ENCODE peak calls at places on chromosomes 2 and 18, in four cellular contexts. One of them, this sample, is unnamed.
A peak's percentile ranks its signal among the peaks of the same experiment; 100 is the strongest.

GRCh38 chr2:36820942-36821605 is 124.6 kb downstream of the VIT start:
- DNase-seq in upper lobe of right lung: no peak
- DNase-seq in A172: no peak
- DNase-seq in Peyer's patch: no peak
- DNase-seq in this sample: no peak

GRCh38 chr2:27781496-27781895 is 10.0 kb downstream of the MRPL33 start:
- DNase-seq in A172: no peak
- DNase-seq in Peyer's patch: no peak
- DNase-seq in upper lobe of right lung: no peak
- DNase-seq in this sample: no peak

GRCh38 chr2:170929686-170930050 is 615 bp downstream of the GORASP2 start:
- DNase-seq in upper lobe of right lung: peak; percentile 83
- DNase-seq in A172: peak; percentile 32
- DNase-seq in Peyer's patch: peak; percentile 82
- DNase-seq in this sample: peak; percentile 79

GRCh38 chr18:6161549-6161948 is 253.2 kb downstream of the L3MBTL4 start:
- DNase-seq in Peyer's patch: no peak
- DNase-seq in upper lobe of right lung: no peak
- DNase-seq in A172: no peak
- DNase-seq in this sample: no peak

GRCh38 chr2:203650860-203651613 is 55.4 kb upstream of the CD28 start:
- DNase-seq in Peyer's patch: peak; percentile 74
- DNase-seq in upper lobe of right lung: no peak
- DNase-seq in A172: peak; percentile 40
- DNase-seq in this sample: no peak

GRCh38 chr2:127609818-127610217 is 36.1 kb upstream of the GPR17 start:
- DNase-seq in Peyer's patch: peak; percentile 33
- DNase-seq in A172: no peak
- DNase-seq in upper lobe of right lung: peak; percentile 48
- DNase-seq in this sample: no peak

GRCh38 chr18:63040788-63041410 is 278.7 kb downstream of the BCL2 start:
- DNase-seq in Peyer's patch: no peak
- DNase-seq in upper lobe of right lung: no peak
- DNase-seq in A172: no peak
- DNase-seq in this sample: no peak

GRCh38 chr2:239820836-239821693 is 204.1 kb downstream of the NDUFA10 start:
- DNase-seq in upper lobe of right lung: peak; percentile 57
- DNase-seq in Peyer's patch: peak; percentile 45
- DNase-seq in A172: no peak
- DNase-seq in this sample: no peak

GRCh38 chr2:223835701-223836532 is 1.5 kb downstream of the AP1S3 start:
- DNase-seq in upper lobe of right lung: no peak
- DNase-seq in A172: no peak
- DNase-seq in Peyer's patch: peak; percentile 90
- DNase-seq in this sample: no peak